ENCODE peak calls at places on chromosomes 13 and 19, in four cellular contexts. One of them, this sample, is unnamed.

GRCh38 chr13:27183561-27184147 is 12.0 kb upstream of the USP12 start:
- DNase-seq in NCI-H2171 treated with DMSO at 0.1 percent for 48 hours: no peak
- DNase-seq in astrocyte of the spinal cord: no peak
- DNase-seq in NCI-H774: no peak
- DNase-seq in this sample: no peak

GRCh38 chr13:46354143-46355087 is 32.6 kb downstream of the RUBCNL start:
- DNase-seq in NCI-H2171 treated with DMSO at 0.1 percent for 48 hours: no peak
- DNase-seq in astrocyte of the spinal cord: peak; percentile 98
- DNase-seq in NCI-H774: no peak
- DNase-seq in this sample: no peak

GRCh38 chr13:41302743-41303142 is 8.3 kb upstream of the NAA16 start:
- DNase-seq in NCI-H2171 treated with DMSO at 0.1 percent for 48 hours: no peak
- DNase-seq in astrocyte of the spinal cord: no peak
- DNase-seq in NCI-H774: no peak
- DNase-seq in this sample: no peak

GRCh38 chr19:21143846-21144245 is 2.0 kb downstream of the ZNF431 start:
- DNase-seq in NCI-H2171 treated with DMSO at 0.1 percent for 48 hours: no peak
- DNase-seq in astrocyte of the spinal cord: no peak
- DNase-seq in NCI-H774: no peak
- DNase-seq in this sample: no peak

GRCh38 chr13:33256148-33256547 is 29.4 kb downstream of the STARD13 start:
- DNase-seq in NCI-H2171 treated with DMSO at 0.1 percent for 48 hours: no peak
- DNase-seq in astrocyte of the spinal cord: no peak
- DNase-seq in NCI-H774: no peak
- DNase-seq in this sample: no peak

GRCh38 chr19:7391218-7391670 is 42.5 kb downstream of the ARHGEF18 start:
- DNase-seq in NCI-H2171 treated with DMSO at 0.1 percent for 48 hours: no peak
- DNase-seq in astrocyte of the spinal cord: peak; percentile 82
- DNase-seq in NCI-H774: no peak
- DNase-seq in this sample: no peak

GRCh38 chr13:73952683-73953082 is 181.5 kb downstream of the KLF12 start:
- DNase-seq in NCI-H2171 treated with DMSO at 0.1 percent for 48 hours: no peak
- DNase-seq in astrocyte of the spinal cord: no peak
- DNase-seq in NCI-H774: no peak
- DNase-seq in this sample: no peak

GRCh38 chr19:6687117-6687516 is 17.2 kb upstream of the TNFSF14 start:
- DNase-seq in NCI-H2171 treated with DMSO at 0.1 percent for 48 hours: no peak
- DNase-seq in astrocyte of the spinal cord: no peak
- DNase-seq in NCI-H774: no peak
- DNase-seq in this sample: no peak

GRCh38 chr19:17294051-17294891 is 9.0 kb downstream of the ABHD8 start:
- DNase-seq in NCI-H2171 treated with DMSO at 0.1 percent for 48 hours: no peak
- DNase-seq in astrocyte of the spinal cord: no peak
- DNase-seq in NCI-H774: no peak
- DNase-seq in this sample: no peak

GRCh38 chr19:11113140-11113708 is 24.0 kb downstream of the LDLR start:
- DNase-seq in NCI-H2171 treated with DMSO at 0.1 percent for 48 hours: no peak
- DNase-seq in astrocyte of the spinal cord: no peak
- DNase-seq in NCI-H774: no peak
- DNase-seq in this sample: no peak

GRCh38 chr13:114124921-114125320 is 7.5 kb downstream of the RASA3 start:
- DNase-seq in NCI-H2171 treated with DMSO at 0.1 percent for 48 hours: no peak
- DNase-seq in astrocyte of the spinal cord: peak; percentile 80
- DNase-seq in NCI-H774: no peak
- DNase-seq in this sample: no peak

GRCh38 chr13:31540316-31540715 is 199.0 kb upstream of the RXFP2 start:
- DNase-seq in NCI-H2171 treated with DMSO at 0.1 percent for 48 hours: no peak
- DNase-seq in astrocyte of the spinal cord: no peak
- DNase-seq in NCI-H774: no peak
- DNase-seq in this sample: no peak

GRCh38 chr13:75788494-75788991 is 152.4 kb downstream of the LMO7 start:
- DNase-seq in NCI-H2171 treated with DMSO at 0.1 percent for 48 hours: peak; percentile 34
- DNase-seq in astrocyte of the spinal cord: peak; percentile 75
- DNase-seq in NCI-H774: no peak
- DNase-seq in this sample: no peak